ENCODE peak calls at places on chromosomes 4 and X, in six cellular contexts. A, G, F, R, Y and C are unnamed samples.

GRCh38 chr4:38154681-38155588 is 194.7 kb downstream of the PTTG2 start:
- DNase-seq in A (peak), G (no peak), F (peak), R (peak), Y (no peak), C (peak)

GRCh38 chr4:48578132-48578964 is 88.3 kb downstream of the ZAR1 start:
- DNase-seq in A (no peak), G (peak), F (peak), R (peak), Y (peak), C (no peak)

GRCh38 chrX:17860811-17861495 is at the start of gene RAI2:
- DNase-seq in A (peak), G (peak), F (peak), R (peak), Y (no peak), C (peak)

GRCh38 chr4:85496933-85497332 is 22.0 kb downstream of the ARHGAP24 start:
- DNase-seq in A (no peak), G (no peak), F (no peak), R (no peak), Y (no peak), C (no peak)

GRCh38 chr4:7647932-7648812 is 213.4 kb upstream of the PSAPL1 start:
- DNase-seq in A (no peak), G (no peak), F (no peak), R (no peak), Y (no peak), C (no peak)

GRCh38 chr4:185738038-185738552 is 73.9 kb downstream of the SORBS2 start:
- DNase-seq in A (no peak), G (no peak), F (no peak), R (no peak), Y (no peak), C (no peak)

GRCh38 chr4:173038192-173038896 is 130.3 kb upstream of the GALNT7 start:
- DNase-seq in A (no peak), G (peak), F (no peak), R (no peak), Y (no peak), C (no peak)

GRCh38 chr4:114867291-114867690 is 246.1 kb downstream of the NDST4 start:
- DNase-seq in A (no peak), G (no peak), F (no peak), R (no peak), Y (no peak), C (no peak)

GRCh38 chr4:13647012-13647411 is 19.5 kb upstream of the BOD1L1 start:
- DNase-seq in A (no peak), G (no peak), F (no peak), R (no peak), Y (no peak), C (no peak)

GRCh38 chr4:94463771-94464170 is 12.0 kb downstream of the PDLIM5 start:
- DNase-seq in A (no peak), G (no peak), F (no peak), R (no peak), Y (no peak), C (no peak)

GRCh38 chr4:182862166-182862875 is 54.9 kb downstream of the DCTD start:
- DNase-seq in A (no peak), G (no peak), F (no peak), R (no peak), Y (no peak), C (no peak)

GRCh38 chr4:120921456-120922389 is 803 bp downstream of the PRDM5 start:
- DNase-seq in A (peak), G (peak), F (peak), R (peak), Y (peak), C (peak)